ENCODE peak calls at places on chromosomes 13 and 19, in seven cellular contexts. K is nephron progenitor cell; V is uterus; N is fibroblast of villous mesenchyme; Y is activated CD4-positive, alpha-beta T cell treated with anti-CD3 and anti-CD28 coated beads for 36 hours; W is stimulated activated CD4-positive, alpha-beta T cell treated with anti-CD3 and anti-CD28 coated beads, Interleukin-4, amount 100 ng/mL, for 24 hours; E is activated T-helper 9 cell treated with anti-CD3 and anti-CD28 coated beads, Interleukin-2, amount 50 U/mL, for 16 hours. U is an unnamed sample.

GRCh38 chr13:93413972-93414717 is 187.5 kb downstream of the GPC6 start:
- DNase-seq in K (no peak), V (no peak), N (no peak), Y (no peak), W (no peak), E (no peak), U (no peak)

GRCh38 chr19:18193388-18194207 is 580 bp downstream of the MPV17L2 start:
- DNase-seq in K (no peak), V (no peak), N (no peak), Y (no peak), W (peak; percentile 26), E (no peak), U (no peak)

GRCh38 chr19:16847407-16847806 is 18.2 kb downstream of the SIN3B start:
- DNase-seq in K (no peak), V (no peak), N (no peak), Y (no peak), W (no peak), E (no peak), U (no peak)

GRCh38 chr13:43879323-43880181 is at the start of the genes CCDC122 and LACC1:
- DNase-seq in K (peak; percentile 78), V (peak; percentile 78), N (peak; percentile 82), Y (peak; percentile 89), W (peak; percentile 80), E (peak; percentile 72), U (peak; percentile 88)

GRCh38 chr13:35255241-35255640 is 221.2 kb downstream of the MAB21L1 start:
- DNase-seq in K (no peak), V (no peak), N (no peak), Y (no peak), W (no peak), E (no peak), U (no peak)

GRCh38 chr19:23393121-23393520 is 2.1 kb downstream of the ZNF91 start:
- DNase-seq in K (no peak), V (no peak), N (peak; percentile 8), Y (no peak), W (no peak), E (no peak), U (no peak)

GRCh38 chr13:88144580-88144979 is 473.4 kb downstream of the SLITRK5 start:
- DNase-seq in K (no peak), V (no peak), N (no peak), Y (no peak), W (no peak), E (no peak), U (no peak)

GRCh38 chr13:72983085-72983768 is 75.6 kb upstream of the KLF5 start:
- DNase-seq in K (no peak), V (no peak), N (peak; percentile 89), Y (no peak), W (no peak), E (no peak), U (no peak)